ENCODE peak calls at places on chromosomes 4 and X, in seven cellular contexts. S is prostate gland, F is upper lobe of left lung, Q is endothelial cell of umbilical vein, W is thoracic aorta, Z is suprapubic skin, L is IMR-90. H is an unnamed sample.

GRCh38 chr4:87317527-87317926 is 5.2 kb downstream of the HSD17B13 start:
- DNase-seq in S (no peak), F (peak; percentile 43), Q (no peak), W (no peak), Z (no peak), L (peak; percentile 15), H (no peak)

GRCh38 chrX:20432048-20432447 is 165.3 kb upstream of the RPS6KA3 start:
- DNase-seq in S (no peak), F (no peak), Q (no peak), W (no peak), Z (no peak), L (peak; percentile 59), H (no peak)

GRCh38 chr4:118175506-118175905 is 141.2 kb downstream of the NDST3 start:
- DNase-seq in S (no peak), F (no peak), Q (no peak), W (no peak), Z (no peak), L (no peak), H (no peak)

GRCh38 chr4:22233257-22233656 is 282.6 kb downstream of the ADGRA3 start:
- DNase-seq in S (no peak), F (no peak), Q (no peak), W (no peak), Z (no peak), L (no peak), H (no peak)

GRCh38 chrX:74080165-74080564 is 223.8 kb upstream of the ZCCHC13 start:
- DNase-seq in S (no peak), F (no peak), Q (no peak), W (no peak), Z (no peak), L (peak; percentile 11), H (no peak)

GRCh38 chr4:83704786-83705185 is 168.9 kb downstream of the GPAT3 start:
- DNase-seq in S (no peak), F (no peak), Q (no peak), W (no peak), Z (no peak), L (no peak), H (no peak)

GRCh38 chr4:71440612-71441011 is 101.8 kb downstream of the SLC4A4 start:
- DNase-seq in S (no peak), F (no peak), Q (no peak), W (no peak), Z (no peak), L (no peak), H (no peak)

GRCh38 chr4:183987987-183988392 is 82.9 kb downstream of the STOX2 start:
- DNase-seq in S (peak; percentile 81), F (peak; percentile 88), Q (peak; percentile 55), W (peak; percentile 43), Z (peak; percentile 71), L (peak; percentile 95), H (no peak)

GRCh38 chr4:87848622-87849351 is 16.0 kb downstream of the MEPE start:
- DNase-seq in S (peak; percentile 59), F (peak; percentile 55), Q (peak; percentile 55), W (no peak), Z (no peak), L (peak; percentile 56), H (no peak)

GRCh38 chr4:1226167-1226514 is 22.8 kb downstream of the CTBP1 start:
- DNase-seq in S (no peak), F (no peak), Q (no peak), W (no peak), Z (no peak), L (no peak), H (no peak)

GRCh38 chrX:39652336-39652735 is 445.4 kb downstream of the BCOR start:
- DNase-seq in S (no peak), F (no peak), Q (peak; percentile 1), W (no peak), Z (no peak), L (peak; percentile 14), H (no peak)

GRCh38 chrX:19372170-19373033 is 28.7 kb downstream of the PDHA1 start:
- DNase-seq in S (peak; percentile 30), F (peak; percentile 58), Q (peak; percentile 75), W (no peak), Z (no peak), L (peak; percentile 59), H (peak; percentile 42)

GRCh38 chr4:20684852-20685763 is 15.2 kb upstream of the PACRGL start:
- DNase-seq in S (no peak), F (no peak), Q (peak; percentile 40), W (no peak), Z (no peak), L (peak; percentile 27), H (no peak)

GRCh38 chr4:155161357-155161756 is 47.1 kb upstream of the NPY2R start:
- DNase-seq in S (no peak), F (no peak), Q (no peak), W (no peak), Z (no peak), L (no peak), H (no peak)

GRCh38 chrX:47384502-47384901 is 14.1 kb downstream of the ZNF157 start:
- DNase-seq in S (peak; percentile 64), F (peak; percentile 74), Q (peak; percentile 57), W (peak; percentile 2), Z (peak; percentile 64), L (peak; percentile 57), H (peak; percentile 41)

GRCh38 chr4:40995850-40996249 is 218.5 kb downstream of the APBB2 start:
- DNase-seq in S (no peak), F (no peak), Q (no peak), W (no peak), Z (no peak), L (peak; percentile 83), H (no peak)

GRCh38 chr4:88135362-88135663 is 23.1 kb downstream of the ABCG2 start:
- DNase-seq in S (no peak), F (no peak), Q (no peak), W (no peak), Z (no peak), L (no peak), H (no peak)

GRCh38 chr4:98779021-98779420 is 120.6 kb upstream of the TSPAN5 start:
- DNase-seq in S (no peak), F (no peak), Q (no peak), W (no peak), Z (no peak), L (peak; percentile 13), H (no peak)

GRCh38 chrX:108439961-108440696 is 491 bp downstream of the COL4A5 start:
- DNase-seq in S (no peak), F (no peak), Q (peak; percentile 55), W (no peak), Z (no peak), L (peak; percentile 21), H (no peak)

GRCh38 chrX:119693032-119693995 is at the start of gene SEPTIN6:
- DNase-seq in S (peak; percentile 40), F (peak; percentile 76), Q (peak; percentile 60), W (peak; percentile 3), Z (peak; percentile 80), L (peak; percentile 52), H (peak; percentile 63)

GRCh38 chr4:138673053-138673452 is 342.5 kb upstream of the NOCT start:
- DNase-seq in S (no peak), F (peak; percentile 23), Q (no peak), W (no peak), Z (no peak), L (peak; percentile 15), H (no peak)

GRCh38 chr4:10096976-10097330 is 19.6 kb downstream of the WDR1 start:
- DNase-seq in S (no peak), F (no peak), Q (no peak), W (no peak), Z (no peak), L (no peak), H (no peak)
- H3K4me1 ChIP-seq in S (peaks cover 3% of the 10 kb centered on the region), F (peaks cover 73% of the 10 kb centered on the region), Q (peaks cover 82% of the 10 kb centered on the region), W (peaks cover 82% of the 10 kb centered on the region), Z (peaks cover 94% of the 10 kb centered on the region), L (peaks cover 64% of the 10 kb centered on the region), H (peaks cover 100% of the 10 kb centered on the region)

DNA sequence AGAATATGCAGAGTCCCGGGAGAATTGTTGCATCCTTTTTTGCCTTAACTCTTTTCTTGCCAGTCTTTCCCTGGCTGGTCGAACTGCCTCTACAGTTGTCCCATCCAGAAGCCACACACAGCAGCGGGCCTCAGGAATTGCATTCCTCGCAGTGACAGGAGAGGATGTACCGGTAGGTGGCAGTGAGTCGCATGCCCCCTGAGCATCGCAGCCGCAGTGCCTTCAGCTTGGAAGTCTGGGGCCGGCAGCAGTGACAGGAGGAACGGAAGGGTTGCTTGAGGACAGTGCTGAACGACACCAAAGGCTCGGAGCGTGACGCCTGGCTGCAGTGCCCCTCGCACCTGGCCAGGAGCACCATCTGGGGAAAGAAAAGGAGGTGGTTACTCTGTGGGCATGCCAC is 23.5 kb downstream of the NDP start:
- DNase-seq in S (no peak), F (peak; percentile 21), Q (peak; percentile 5), W (no peak), Z (no peak), L (no peak), H (no peak)
- TF ChIP-seq CTCF in S (no peak), F (peak; percentile 25), Q (peak; percentile 51), W (peak; percentile 35), Z (peak; percentile 14), L (peak; percentile 15), H (peak; percentile 24)

GRCh38 chrX:1221296-1221845 is 8.9 kb upstream of the CRLF2 start:
- DNase-seq in S (no peak), F (no peak), Q (no peak), W (no peak), Z (no peak), L (no peak), H (no peak)
- H3K9me3 ChIP-seq in S (no peaks in the 10 kb centered on the region), F (peaks cover 17% of the 10 kb centered on the region), Q (no peaks in the 10 kb centered on the region), W (peaks cover 5% of the 10 kb centered on the region), Z (peaks cover 4% of the 10 kb centered on the region), L (peaks cover 15% of the 10 kb centered on the region), H (no peaks in the 10 kb centered on the region)

DNA sequence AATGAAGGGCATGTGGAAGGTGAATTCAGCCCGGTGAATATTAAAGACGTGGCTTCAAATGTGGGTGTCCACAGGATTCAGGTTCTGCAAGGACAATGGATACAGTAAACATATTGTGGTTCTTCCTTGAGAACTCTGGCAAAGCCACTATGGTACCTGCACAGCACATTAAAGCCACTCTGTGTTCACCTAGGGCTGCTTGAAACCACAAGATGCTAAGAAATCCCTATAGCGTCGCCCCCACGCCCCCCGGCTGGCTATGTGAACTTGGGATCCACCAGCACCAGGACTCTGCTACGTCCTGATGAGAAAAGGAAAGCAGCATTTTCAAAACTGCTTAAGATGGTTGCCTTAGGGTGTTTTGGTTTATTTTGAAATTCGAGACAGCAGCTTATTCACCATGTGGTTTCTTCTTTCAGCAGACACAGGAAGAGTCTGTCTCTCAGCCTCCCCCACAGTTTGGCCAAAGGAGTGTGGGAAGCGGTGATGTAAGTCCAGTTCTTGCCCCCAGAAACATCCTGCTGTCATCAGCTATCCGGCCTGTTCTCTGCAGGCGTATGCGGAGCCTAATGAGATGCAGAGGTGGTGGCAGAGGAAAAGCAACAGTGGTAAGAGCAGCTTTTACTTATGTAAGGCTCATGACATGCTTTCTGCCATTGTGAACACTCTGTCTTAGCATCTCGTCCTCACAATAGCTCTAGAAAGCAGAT is 111.5 kb downstream of the AFAP1 start:
- DNase-seq in S (peak; percentile 26), F (peak; percentile 49), Q (peak; percentile 96), W (no peak), Z (peak; percentile 84), L (peak; percentile 100), H (peak; percentile 37)
- H3K4me1 ChIP-seq in S (no peaks in the 10 kb centered on the region), F (peaks cover 23% of the 10 kb centered on the region), Q (peaks cover 74% of the 10 kb centered on the region), W (peaks cover 31% of the 10 kb centered on the region), Z (peaks cover 32% of the 10 kb centered on the region), L (peaks cover 34% of the 10 kb centered on the region), H (peaks cover 31% of the 10 kb centered on the region)

DNA sequence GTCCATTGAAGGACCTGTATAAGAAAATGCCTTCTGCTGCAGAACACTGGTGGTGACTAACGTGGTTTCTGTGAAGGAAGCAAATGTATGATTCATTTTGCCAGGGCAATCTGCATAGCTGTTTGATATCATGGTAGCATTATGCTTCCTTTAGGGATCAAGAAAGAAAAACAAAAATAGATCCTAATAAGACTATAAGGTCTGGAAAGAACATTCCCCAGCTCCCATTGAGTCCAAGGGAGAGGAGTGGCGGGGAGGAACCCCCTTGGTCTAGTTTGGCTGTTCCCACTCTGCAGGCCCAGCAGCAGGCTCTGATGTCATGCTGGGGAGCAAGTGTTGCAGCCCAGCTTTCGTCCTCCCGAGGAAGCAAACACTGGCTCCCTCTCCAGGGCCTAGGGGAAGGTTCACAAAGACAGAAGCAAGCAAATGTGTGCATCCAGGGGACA is 154.5 kb upstream of the GALNT7 start:
- DNase-seq in S (no peak), F (no peak), Q (peak; percentile 85), W (no peak), Z (no peak), L (peak; percentile 85), H (no peak)
- TF ChIP-seq CTCF in S (no peak), F (no peak), Q (peak; percentile 39), W (no peak), Z (no peak), L (peak; percentile 29), H (no peak)

H was measured in CD8-positive, alpha-beta T cell.